ENCODE peak calls at places on chromosomes 13 and 19, in five cellular contexts. J is T-helper 1 cell, E is fibroblast of the conjunctiva, H is EL, X is EH. M is an unnamed sample.

GRCh38 chr13:30751183-30751933 is 16.0 kb downstream of the ALOX5AP start:
- DNase-seq in E (no peak), H (no peak), J (no peak), X (no peak), M (no peak)

GRCh38 chr19:16078759-16079707 is 2.7 kb downstream of the TPM4 start:
- DNase-seq in J (peak), X (peak), H (peak), E (peak), M (peak)

GRCh38 chr19:41318696-41319499 is 8.9 kb downstream of the CCDC97 start:
- DNase-seq in X (no peak), H (no peak), E (no peak), J (no peak), M (no peak)

GRCh38 chr19:15297416-15298224 is 34.7 kb downstream of the BRD4 start:
- DNase-seq in X (peak), E (peak), J (no peak), H (peak), M (no peak)

GRCh38 chr19:39093761-39094160 is 9.6 kb downstream of the ACP7 start:
- DNase-seq in X (peak), J (no peak), E (no peak), H (peak), M (no peak)

GRCh38 chr19:36420961-36421748 is 2.7 kb upstream of the ZFP82 start:
- DNase-seq in E (no peak), J (no peak), H (peak), X (peak), M (peak)

GRCh38 chr19:12872941-12873890 is 8.0 kb downstream of the DNASE2 start:
- DNase-seq in H (peak), E (peak), X (peak), J (peak), M (peak)

GRCh38 chr13:91154954-91155353 is 192.5 kb upstream of the MIR17HG start:
- DNase-seq in H (no peak), X (no peak), J (no peak), E (no peak), M (no peak)

GRCh38 chr19:46953955-46954501 is 65.6 kb upstream of the NPAS1 start:
- DNase-seq in J (no peak), X (no peak), E (no peak), H (no peak), M (no peak)

GRCh38 chr19:52648336-52648990 is 10.3 kb upstream of the ZNF83 start:
- DNase-seq in J (no peak), X (peak), E (no peak), H (peak), M (no peak)

GRCh38 chr19:54790711-54791110 is 12.7 kb upstream of the KIR2DL4 start:
- DNase-seq in J (no peak), E (no peak), X (no peak), H (no peak), M (no peak)

GRCh38 chr13:51844862-51845573 is at the start of gene TMEM272:
- DNase-seq in J (no peak), H (peak), X (peak), E (no peak), M (peak)

GRCh38 chr19:28575816-28576215 is 637.1 kb downstream of the UQCRFS1 start:
- DNase-seq in E (no peak), J (no peak), H (no peak), X (no peak), M (no peak)

GRCh38 chr13:84902243-84902642 is 897.0 kb downstream of the SLITRK6 start:
- DNase-seq in E (no peak), X (no peak), J (no peak), H (no peak), M (no peak)

GRCh38 chr13:73984949-73985691 is 149.1 kb downstream of the KLF12 start:
- DNase-seq in E (no peak), J (peak), H (no peak), X (no peak), M (no peak)

GRCh38 chr19:29591670-29592069 is 14.4 kb upstream of the POP4 start:
- DNase-seq in H (no peak), E (no peak), X (no peak), J (no peak), M (no peak)

GRCh38 chr19:8629184-8629583 is 1.2 kb upstream of the NFILZ start:
- DNase-seq in H (no peak), E (no peak), X (no peak), J (no peak), M (no peak)

GRCh38 chr19:48290341-48290922 is 20.6 kb downstream of the ZNF114 start:
- DNase-seq in E (no peak), H (peak), J (no peak), X (peak), M (peak)

GRCh38 chr13:95156208-95156607 is 145.0 kb downstream of the ABCC4 start:
- DNase-seq in J (no peak), X (peak), H (peak), E (peak), M (no peak)

GRCh38 chr19:55088543-55089265 is 13.0 kb downstream of the EPS8L1 start:
- DNase-seq in H (peak), E (peak), J (peak), X (peak), M (peak)

GRCh38 chr19:50488795-50489194 is 12.1 kb upstream of the GARIN5A start:
- DNase-seq in E (no peak), X (no peak), J (no peak), H (no peak), M (no peak)

GRCh38 chr13:62014299-62014698 is 598.6 kb upstream of the PCDH20 start:
- DNase-seq in H (no peak), X (no peak), E (no peak), J (no peak), M (no peak)

GRCh38 chr19:497476-497860 is 1.2 kb downstream of the MADCAM1 start:
- DNase-seq in H (no peak), J (no peak), E (no peak), X (no peak), M (no peak)

GRCh38 chr19:1855040-1855827 is 7.0 kb upstream of the REXO1 start:
- DNase-seq in H (peak), J (peak), E (peak), X (peak), M (peak)

GRCh38 chr19:38839816-38840582 is 8.4 kb upstream of the ECH1 start:
- DNase-seq in E (no peak), J (no peak), H (peak), X (peak), M (no peak)

GRCh38 chr13:58300974-58301681 is 669.6 kb downstream of the PCDH17 start:
- DNase-seq in J (no peak), H (no peak), X (no peak), E (no peak), M (no peak)

GRCh38 chr19:48122421-48122820 is 11.8 kb upstream of the PLA2G4C start:
- DNase-seq in J (no peak), H (no peak), X (no peak), E (no peak), M (no peak)